ENCODE peak calls at places on chromosomes 13 and 19, in six cellular contexts. One of them, this sample, is unnamed.

GRCh38 chr19:58117841-58118575 is 20.0 kb upstream of the ZSCAN18 start:
- DNase-seq in cardiac fibroblast: no peak
- DNase-seq in AG09309: no peak
- DNase-seq in choroid plexus epithelial cell: no peak
- DNase-seq in Caco-2: no peak
- DNase-seq in fibroblast of pulmonary artery: no peak
- DNase-seq in this sample: no peak

GRCh38 chr19:21166436-21166835 is 24.6 kb downstream of the ZNF431 start:
- DNase-seq in Caco-2: no peak
- DNase-seq in AG09309: no peak
- DNase-seq in fibroblast of pulmonary artery: no peak
- DNase-seq in cardiac fibroblast: no peak
- DNase-seq in choroid plexus epithelial cell: no peak
- DNase-seq in this sample: no peak

GRCh38 chr19:18591735-18592385 is 3.3 kb downstream of the REX1BD start:
- DNase-seq in AG09309: peak; percentile 27
- DNase-seq in cardiac fibroblast: no peak
- DNase-seq in fibroblast of pulmonary artery: no peak
- DNase-seq in choroid plexus epithelial cell: no peak
- DNase-seq in Caco-2: no peak
- DNase-seq in this sample: no peak

GRCh38 chr19:11612816-11613511 is 15.7 kb downstream of the ZNF627 start:
- DNase-seq in choroid plexus epithelial cell: no peak
- DNase-seq in Caco-2: no peak
- DNase-seq in fibroblast of pulmonary artery: no peak
- DNase-seq in AG09309: no peak
- DNase-seq in cardiac fibroblast: no peak
- DNase-seq in this sample: no peak

GRCh38 chr19:42253245-42254082 is 1.5 kb downstream of the ERF start:
- DNase-seq in cardiac fibroblast: peak; percentile 56
- DNase-seq in fibroblast of pulmonary artery: peak; percentile 48
- DNase-seq in AG09309: no peak
- DNase-seq in Caco-2: peak; percentile 92
- DNase-seq in choroid plexus epithelial cell: peak; percentile 36
- DNase-seq in this sample: peak; percentile 63

GRCh38 chr13:73683746-73684145 is 450.5 kb downstream of the KLF12 start:
- DNase-seq in AG09309: no peak
- DNase-seq in cardiac fibroblast: no peak
- DNase-seq in Caco-2: no peak
- DNase-seq in fibroblast of pulmonary artery: no peak
- DNase-seq in choroid plexus epithelial cell: no peak
- DNase-seq in this sample: no peak

GRCh38 chr13:99203601-99204579 is 3.2 kb downstream of the UBAC2 start:
- DNase-seq in Caco-2: no peak
- DNase-seq in cardiac fibroblast: no peak
- DNase-seq in AG09309: no peak
- DNase-seq in choroid plexus epithelial cell: no peak
- DNase-seq in fibroblast of pulmonary artery: no peak
- DNase-seq in this sample: no peak

GRCh38 chr13:38141792-38142191 is 207.9 kb upstream of the UFM1 start:
- DNase-seq in cardiac fibroblast: peak; percentile 58
- DNase-seq in Caco-2: no peak
- DNase-seq in fibroblast of pulmonary artery: peak; percentile 54
- DNase-seq in choroid plexus epithelial cell: peak; percentile 31
- DNase-seq in AG09309: no peak
- DNase-seq in this sample: peak; percentile 64

GRCh38 chr13:57630661-57631606 is 610 bp upstream of the PCDH17 start:
- DNase-seq in choroid plexus epithelial cell: no peak
- DNase-seq in Caco-2: no peak
- DNase-seq in cardiac fibroblast: no peak
- DNase-seq in fibroblast of pulmonary artery: no peak
- DNase-seq in AG09309: no peak
- DNase-seq in this sample: no peak

GRCh38 chr13:93477238-93477637 is 250.6 kb downstream of the GPC6 start:
- DNase-seq in Caco-2: no peak
- DNase-seq in AG09309: peak; percentile 37
- DNase-seq in cardiac fibroblast: no peak
- DNase-seq in choroid plexus epithelial cell: peak; percentile 23
- DNase-seq in fibroblast of pulmonary artery: no peak
- DNase-seq in this sample: no peak

GRCh38 chr13:93714171-93714570 is 487.6 kb downstream of the GPC6 start:
- DNase-seq in Caco-2: no peak
- DNase-seq in fibroblast of pulmonary artery: no peak
- DNase-seq in AG09309: no peak
- DNase-seq in cardiac fibroblast: no peak
- DNase-seq in choroid plexus epithelial cell: no peak
- DNase-seq in this sample: no peak

GRCh38 chr13:100673831-100674362 is 698 bp downstream of the TMTC4 start:
- DNase-seq in AG09309: peak; percentile 27
- DNase-seq in cardiac fibroblast: peak; percentile 86
- DNase-seq in fibroblast of pulmonary artery: peak; percentile 92
- DNase-seq in Caco-2: peak; percentile 64
- DNase-seq in choroid plexus epithelial cell: peak; percentile 94
- DNase-seq in this sample: peak; percentile 85

GRCh38 chr13:46213242-46213641 is 1.5 kb downstream of the LRRC63 start:
- DNase-seq in choroid plexus epithelial cell: no peak
- DNase-seq in cardiac fibroblast: no peak
- DNase-seq in fibroblast of pulmonary artery: no peak
- DNase-seq in Caco-2: no peak
- DNase-seq in AG09309: no peak
- DNase-seq in this sample: no peak

GRCh38 chr19:33795370-33796163 is 1.1 kb upstream of the KCTD15 start:
- DNase-seq in AG09309: no peak
- DNase-seq in choroid plexus epithelial cell: peak; percentile 85
- DNase-seq in Caco-2: peak; percentile 83
- DNase-seq in fibroblast of pulmonary artery: peak; percentile 90
- DNase-seq in cardiac fibroblast: peak; percentile 95
- DNase-seq in this sample: peak; percentile 89

GRCh38 chr13:74868044-74868443 is 613.9 kb downstream of the TBC1D4 start:
- DNase-seq in AG09309: no peak
- DNase-seq in choroid plexus epithelial cell: peak; percentile 41
- DNase-seq in Caco-2: no peak
- DNase-seq in cardiac fibroblast: no peak
- DNase-seq in fibroblast of pulmonary artery: no peak
- DNase-seq in this sample: peak; percentile 20

GRCh38 chr13:48405865-48406264 is 7.0 kb downstream of the LPAR6 start:
- DNase-seq in choroid plexus epithelial cell: peak; percentile 54
- DNase-seq in fibroblast of pulmonary artery: peak; percentile 55
- DNase-seq in Caco-2: no peak
- DNase-seq in cardiac fibroblast: no peak
- DNase-seq in AG09309: no peak
- DNase-seq in this sample: peak; percentile 9

GRCh38 chr13:103130681-103131210 is 64.5 kb upstream of the SLC10A2 start:
- DNase-seq in Caco-2: no peak
- DNase-seq in cardiac fibroblast: no peak
- DNase-seq in fibroblast of pulmonary artery: no peak
- DNase-seq in choroid plexus epithelial cell: no peak
- DNase-seq in AG09309: no peak
- DNase-seq in this sample: no peak

GRCh38 chr19:10927691-10928562 is 512 bp downstream of the YIPF2 start:
- DNase-seq in AG09309: no peak
- DNase-seq in cardiac fibroblast: no peak
- DNase-seq in fibroblast of pulmonary artery: no peak
- DNase-seq in choroid plexus epithelial cell: no peak
- DNase-seq in Caco-2: no peak
- DNase-seq in this sample: no peak

GRCh38 chr13:24269803-24270202 is 39.6 kb upstream of the C1QTNF9 start:
- DNase-seq in AG09309: no peak
- DNase-seq in cardiac fibroblast: no peak
- DNase-seq in Caco-2: no peak
- DNase-seq in choroid plexus epithelial cell: peak; percentile 17
- DNase-seq in fibroblast of pulmonary artery: no peak
- DNase-seq in this sample: no peak

GRCh38 chr13:114033541-114034315 is 59.9 kb upstream of the C13orf46 start:
- DNase-seq in choroid plexus epithelial cell: no peak
- DNase-seq in fibroblast of pulmonary artery: no peak
- DNase-seq in cardiac fibroblast: no peak
- DNase-seq in AG09309: no peak
- DNase-seq in Caco-2: no peak
- DNase-seq in this sample: no peak

GRCh38 chr19:28466107-28467045 is 746.6 kb downstream of the UQCRFS1 start:
- DNase-seq in Caco-2: peak; percentile 61
- DNase-seq in fibroblast of pulmonary artery: peak; percentile 60
- DNase-seq in cardiac fibroblast: peak; percentile 60
- DNase-seq in choroid plexus epithelial cell: peak; percentile 78
- DNase-seq in AG09309: peak; percentile 17
- DNase-seq in this sample: peak; percentile 0

DNA sequence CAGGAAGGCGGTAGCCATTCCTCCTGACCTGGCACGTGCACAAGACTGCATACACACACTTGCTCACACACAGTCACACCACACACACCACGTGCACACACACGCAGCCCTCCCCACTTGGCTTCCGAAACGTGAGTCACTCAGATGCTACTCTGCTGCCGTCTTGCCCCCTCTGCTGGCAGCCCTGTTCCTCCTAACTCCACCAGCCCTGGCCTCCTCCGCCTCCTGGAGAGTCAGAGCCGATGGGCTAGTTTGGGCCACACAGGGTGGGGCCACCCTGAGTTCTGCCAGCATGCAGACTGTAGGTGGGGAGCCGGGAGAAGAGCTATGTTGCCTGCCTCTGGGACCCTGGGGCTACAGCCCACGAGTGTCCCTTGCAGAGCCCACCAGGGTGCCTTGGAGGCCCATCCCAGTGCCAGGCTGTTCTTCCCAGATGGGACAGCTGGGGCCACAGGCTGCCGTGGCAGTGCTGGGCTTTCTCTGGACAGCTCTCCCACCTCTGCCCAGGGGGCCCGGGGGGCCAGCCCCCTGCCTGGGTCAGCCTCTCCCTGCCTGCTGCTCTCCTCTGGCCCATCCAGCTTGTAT is 12.1 kb downstream of the PIN1 start:
- DNase-seq in cardiac fibroblast: peak; percentile 93
- DNase-seq in fibroblast of pulmonary artery: peak; percentile 93
- DNase-seq in choroid plexus epithelial cell: peak; percentile 95
- DNase-seq in Caco-2: no peak
- DNase-seq in AG09309: peak; percentile 91
- DNase-seq in this sample: peak; percentile 80
- TF ChIP-seq CTCF in cardiac fibroblast: peak; percentile 92
- TF ChIP-seq CTCF in fibroblast of pulmonary artery: peak; percentile 91
- TF ChIP-seq CTCF in choroid plexus epithelial cell: peak; percentile 92
- TF ChIP-seq CTCF in Caco-2: peak; percentile 61
- TF ChIP-seq CTCF in AG09309: peak; percentile 97
- TF ChIP-seq CTCF in this sample: peak; percentile 68

DNA sequence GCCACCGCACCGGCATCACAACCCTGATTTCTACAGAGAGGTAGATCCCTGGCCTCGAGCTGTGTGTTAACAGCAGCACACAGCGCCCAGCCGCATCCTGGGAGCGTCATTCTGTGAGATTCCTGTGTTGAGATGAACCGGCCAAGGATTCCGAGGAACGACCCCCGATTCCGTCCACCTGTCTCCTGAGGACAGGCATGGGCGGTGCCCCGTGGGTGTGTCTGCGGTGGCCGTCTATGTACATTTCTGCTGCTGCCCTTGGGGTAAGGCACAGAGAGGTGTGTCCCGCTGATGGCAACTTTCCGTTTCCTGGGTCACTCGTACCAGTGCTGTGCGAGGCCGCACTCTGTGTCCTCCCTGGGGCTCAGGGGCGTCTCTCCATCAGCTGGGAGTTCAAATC is 16.1 kb upstream of the F2RL3 start:
- DNase-seq in cardiac fibroblast: no peak
- DNase-seq in AG09309: no peak
- DNase-seq in choroid plexus epithelial cell: no peak
- DNase-seq in fibroblast of pulmonary artery: no peak
- DNase-seq in Caco-2: no peak
- DNase-seq in this sample: no peak
- TF ChIP-seq CTCF in cardiac fibroblast: no peak
- TF ChIP-seq CTCF in AG09309: no peak
- TF ChIP-seq CTCF in choroid plexus epithelial cell: no peak
- TF ChIP-seq CTCF in fibroblast of pulmonary artery: no peak
- TF ChIP-seq CTCF in Caco-2: no peak
- TF ChIP-seq CTCF in this sample: no peak

GRCh38 chr19:38974599-38975213 is 836 bp downstream of the FBXO17 start:
- DNase-seq in fibroblast of pulmonary artery: peak; percentile 30
- DNase-seq in Caco-2: no peak
- DNase-seq in cardiac fibroblast: peak; percentile 35
- DNase-seq in AG09309: no peak
- DNase-seq in choroid plexus epithelial cell: no peak
- DNase-seq in this sample: no peak
- TF ChIP-seq CTCF in fibroblast of pulmonary artery: peak; percentile 1
- TF ChIP-seq CTCF in Caco-2: no peak
- TF ChIP-seq CTCF in cardiac fibroblast: no peak
- TF ChIP-seq CTCF in AG09309: no peak
- TF ChIP-seq CTCF in choroid plexus epithelial cell: peak; percentile 19
- TF ChIP-seq CTCF in this sample: no peak

DNA sequence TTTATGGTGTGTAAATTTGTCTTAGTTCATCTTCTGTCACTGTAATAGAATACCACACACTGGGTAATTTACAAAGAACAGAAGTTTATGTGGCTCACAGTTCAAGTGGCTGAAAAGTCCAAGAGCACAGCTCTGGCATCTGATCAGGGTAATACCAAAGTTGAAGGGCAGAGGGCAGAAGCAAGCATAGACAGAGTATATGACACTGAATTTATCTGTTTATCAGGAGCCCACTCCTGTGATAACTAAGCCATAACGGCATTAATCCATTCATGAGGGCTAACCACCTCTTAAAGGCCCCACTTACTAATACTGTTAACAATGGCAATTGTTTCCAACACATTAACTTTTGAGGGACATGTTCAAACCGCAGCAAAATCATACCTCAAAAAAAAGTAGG is 4.0 kb upstream of the RFXAP start:
- DNase-seq in Caco-2: no peak
- DNase-seq in AG09309: no peak
- DNase-seq in fibroblast of pulmonary artery: no peak
- DNase-seq in cardiac fibroblast: no peak
- DNase-seq in choroid plexus epithelial cell: no peak
- DNase-seq in this sample: no peak
- TF ChIP-seq CTCF in Caco-2: peak; percentile 12
- TF ChIP-seq CTCF in AG09309: peak; percentile 33
- TF ChIP-seq CTCF in fibroblast of pulmonary artery: peak; percentile 25
- TF ChIP-seq CTCF in cardiac fibroblast: peak; percentile 49
- TF ChIP-seq CTCF in choroid plexus epithelial cell: peak; percentile 42
- TF ChIP-seq CTCF in this sample: peak; percentile 25

GRCh38 chr19:7197760-7198696 is 96.2 kb downstream of the INSR start:
- DNase-seq in choroid plexus epithelial cell: peak; percentile 96
- DNase-seq in fibroblast of pulmonary artery: peak; percentile 96
- DNase-seq in cardiac fibroblast: peak; percentile 97
- DNase-seq in AG09309: peak; percentile 86
- DNase-seq in Caco-2: peak; percentile 90
- DNase-seq in this sample: peak; percentile 89
- TF ChIP-seq CTCF in choroid plexus epithelial cell: no peak
- TF ChIP-seq CTCF in fibroblast of pulmonary artery: peak; percentile 1
- TF ChIP-seq CTCF in cardiac fibroblast: no peak
- TF ChIP-seq CTCF in AG09309: no peak
- TF ChIP-seq CTCF in Caco-2: no peak
- TF ChIP-seq CTCF in this sample: no peak

GRCh38 chr19:662962-663681 is at the start of gene RNF126:
- DNase-seq in Caco-2: peak; percentile 91
- DNase-seq in cardiac fibroblast: peak; percentile 95
- DNase-seq in fibroblast of pulmonary artery: peak; percentile 92
- DNase-seq in AG09309: peak; percentile 51
- DNase-seq in choroid plexus epithelial cell: peak; percentile 92
- DNase-seq in this sample: peak; percentile 90
- TF ChIP-seq CTCF in Caco-2: no peak
- TF ChIP-seq CTCF in cardiac fibroblast: no peak
- TF ChIP-seq CTCF in fibroblast of pulmonary artery: no peak
- TF ChIP-seq CTCF in AG09309: no peak
- TF ChIP-seq CTCF in choroid plexus epithelial cell: no peak
- TF ChIP-seq CTCF in this sample: no peak

This sample was measured in MCF 10A.